ENCODE peak calls at places on chromosomes 16 and 17, in six cellular contexts. X is colonic mucosa, G is GM23338, V is BE2C, I is kidney epithelial cell, U is Caco-2. R is an unnamed sample.

GRCh38 chr17:49469831-49470568 is 25.1 kb upstream of the NGFR start:
- DNase-seq in I (no peak), V (peak; percentile 25), G (peak; percentile 88), U (no peak), X (peak; percentile 20), R (peak; percentile 74)

GRCh38 chr17:7323731-7324437 is 5.3 kb downstream of the NEURL4 start:
- DNase-seq in X (peak; percentile 53), I (no peak), V (peak; percentile 61), G (peak; percentile 86), U (no peak), R (peak; percentile 86)

GRCh38 chr16:27427538-27427937 is 25.6 kb downstream of the IL21R start:
- DNase-seq in I (no peak), X (peak; percentile 7), U (no peak), V (no peak), G (no peak), R (no peak)

GRCh38 chr17:58252141-58252540 is 13.8 kb downstream of the LPO start:
- DNase-seq in V (no peak), G (no peak), X (no peak), U (no peak), I (no peak), R (no peak)

GRCh38 chr16:12094537-12095265 is 118.2 kb downstream of the SNX29 start:
- DNase-seq in X (no peak), G (no peak), U (no peak), I (no peak), V (no peak), R (no peak)

GRCh38 chr17:17090642-17091103 is 48.4 kb downstream of the MPRIP start:
- DNase-seq in X (peak; percentile 86), V (no peak), I (no peak), G (no peak), U (no peak), R (peak; percentile 6)

GRCh38 chr16:57622361-57623250 is 5.8 kb upstream of the ADGRG1 start:
- DNase-seq in U (no peak), X (no peak), G (no peak), I (no peak), V (no peak), R (peak; percentile 11)

GRCh38 chr16:4404247-4404966 is 12.0 kb downstream of the CORO7 start:
- DNase-seq in X (peak; percentile 36), G (peak; percentile 96), I (no peak), V (peak; percentile 87), U (peak; percentile 56), R (peak; percentile 85)

GRCh38 chr17:28549274-28550132 is 2.9 kb downstream of the UNC119 start:
- DNase-seq in V (no peak), X (no peak), G (no peak), U (no peak), I (no peak), R (no peak)

GRCh38 chr16:88511911-88512310 is 58.3 kb upstream of the ZC3H18 start:
- DNase-seq in I (no peak), X (no peak), V (no peak), G (no peak), U (no peak), R (no peak)

GRCh38 chr17:77373298-77374169 is 232.8 kb downstream of the SEC14L1 start:
- DNase-seq in V (peak; percentile 50), I (no peak), X (no peak), G (peak; percentile 71), U (no peak), R (peak; percentile 46)

GRCh38 chr17:74930535-74931036 is 5.1 kb upstream of the OTOP3 start:
- DNase-seq in G (no peak), I (no peak), X (no peak), V (no peak), U (no peak), R (no peak)

GRCh38 chr16:49068224-49068623 is 213.4 kb downstream of the CBLN1 start:
- DNase-seq in X (no peak), G (no peak), I (no peak), U (no peak), V (no peak), R (no peak)

GRCh38 chr16:50467943-50468748 is 80.0 kb upstream of the NKD1 start:
- DNase-seq in X (no peak), G (peak; percentile 75), I (no peak), V (peak; percentile 69), U (peak; percentile 93), R (peak; percentile 71)

GRCh38 chr17:74305865-74306654 is 20.0 kb upstream of the KIF19 start:
- DNase-seq in I (no peak), U (no peak), V (no peak), G (peak; percentile 60), X (no peak), R (no peak)

GRCh38 chr16:30570621-30571443 is 682 bp downstream of the ZNF688 start:
- DNase-seq in U (no peak), G (peak; percentile 58), V (peak; percentile 37), I (no peak), X (no peak), R (peak; percentile 44)

GRCh38 chr17:7238418-7239090 is 703 bp downstream of the PHF23 start:
- DNase-seq in G (no peak), I (no peak), V (no peak), U (no peak), X (no peak), R (no peak)

GRCh38 chr17:13204607-13205237 is 186.9 kb upstream of the ELAC2 start:
- DNase-seq in I (no peak), U (peak; percentile 27), V (no peak), X (peak; percentile 50), G (no peak), R (no peak)

GRCh38 chr17:49193513-49194296 is 16.7 kb downstream of the GNGT2 start:
- DNase-seq in X (peak; percentile 74), I (peak; percentile 98), U (peak; percentile 79), V (peak; percentile 49), G (peak; percentile 82), R (no peak)

GRCh38 chr17:68437979-68438877 is 19.1 kb downstream of the WIPI1 start:
- DNase-seq in X (peak; percentile 68), G (peak; percentile 35), I (no peak), U (no peak), V (no peak), R (no peak)

GRCh38 chr17:81309140-81309858 is 14.2 kb upstream of the SLC38A10 start:
- DNase-seq in X (peak; percentile 97), U (peak; percentile 96), G (peak; percentile 83), I (no peak), V (peak; percentile 66), R (peak; percentile 61)

GRCh38 chr17:5854871-5855554 is 215.2 kb upstream of the WSCD1 start:
- DNase-seq in U (no peak), I (no peak), V (no peak), X (no peak), G (no peak), R (no peak)

GRCh38 chr16:71854369-71854948 is 8.7 kb downstream of the ATXN1L start:
- DNase-seq in I (no peak), V (no peak), U (no peak), G (no peak), X (no peak), R (no peak)

GRCh38 chr17:64190468-64190867 is 60.5 kb upstream of the ERN1 start:
- DNase-seq in G (no peak), I (no peak), V (peak; percentile 55), U (no peak), X (no peak), R (peak; percentile 21)

GRCh38 chr17:66791337-66791736 is 43.6 kb upstream of the CACNG5 start:
- DNase-seq in I (no peak), G (no peak), V (no peak), X (no peak), U (no peak), R (no peak)

GRCh38 chr16:30122621-30123160 is 329 bp downstream of the MAPK3 start:
- DNase-seq in I (no peak), X (peak; percentile 47), V (no peak), G (peak; percentile 67), U (peak; percentile 48), R (no peak)

GRCh38 chr17:50905460-50905803 is 39.3 kb upstream of the TOB1 start:
- DNase-seq in U (peak; percentile 95), I (no peak), V (peak; percentile 88), G (peak; percentile 51), X (no peak), R (peak; percentile 30)

GRCh38 chr17:50906443-50906842 is 40.3 kb upstream of the TOB1 start:
- DNase-seq in V (no peak), U (no peak), I (no peak), X (no peak), G (no peak), R (no peak)

GRCh38 chr17:50903604-50904521 is 37.7 kb upstream of the TOB1 start:
- DNase-seq in I (no peak), V (peak; percentile 53), G (no peak), U (no peak), X (no peak), R (no peak)

GRCh38 chr17:50902768-50903353 is 36.7 kb upstream of the TOB1 start:
- DNase-seq in V (no peak), I (no peak), X (no peak), U (no peak), G (no peak), R (no peak)

GRCh38 chr17:50904522-50905459 is 38.6 kb upstream of the TOB1 start:
- DNase-seq in U (peak; percentile 86), V (peak; percentile 97), X (peak; percentile 67), G (no peak), I (no peak), R (no peak)
- TF ChIP-seq CTCF in U (peak; percentile 26), V (no peak), X (no peak), G (no peak), I (no peak), R (no peak)

DNA sequence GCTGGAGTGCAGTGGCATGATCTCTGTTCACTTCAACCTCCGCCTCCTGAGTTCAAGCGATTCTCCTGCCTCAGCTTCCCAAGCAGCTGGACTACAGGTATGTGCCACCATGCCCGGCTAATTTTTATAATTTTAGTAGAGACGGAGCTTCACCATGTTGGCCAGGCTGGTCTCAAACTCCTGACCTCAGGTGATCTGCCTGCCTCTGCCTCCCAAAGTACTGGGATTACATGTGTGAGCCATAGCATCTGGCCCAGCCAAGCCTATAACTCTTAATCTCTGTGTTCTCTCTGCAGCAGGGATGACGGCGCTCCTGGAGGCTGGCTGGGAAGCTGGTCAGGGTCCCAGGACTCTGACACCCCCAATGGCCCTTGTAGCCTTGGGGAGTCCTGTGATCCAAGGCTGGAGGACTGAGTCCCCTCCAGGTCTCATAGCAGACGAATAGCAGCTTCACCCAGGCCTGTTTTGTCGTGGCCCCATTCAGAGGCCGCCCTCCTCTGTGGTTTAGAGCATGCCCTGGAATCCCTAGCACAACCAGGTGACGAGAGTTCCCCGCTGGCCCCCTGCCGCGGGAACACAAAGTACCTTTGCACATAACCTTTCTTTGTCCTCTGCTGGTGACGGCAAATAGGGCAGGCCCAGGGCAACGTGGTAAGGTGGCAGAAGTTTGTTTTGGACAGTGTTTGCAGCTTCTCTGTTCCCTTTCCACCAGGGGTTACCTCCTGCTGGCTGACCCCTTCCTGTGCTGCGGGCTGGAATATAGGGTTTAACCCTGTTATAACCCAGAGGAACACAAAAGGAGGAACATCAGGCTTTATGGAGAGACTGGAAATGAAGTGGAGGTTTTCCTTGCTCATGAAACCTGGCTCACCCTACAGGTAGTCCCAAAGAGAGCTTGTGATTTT is 43.0 kb upstream of the TOB1 start:
- DNase-seq in I (no peak), G (peak; percentile 76), U (peak; percentile 84), V (no peak), X (no peak), R (no peak)
- TF ChIP-seq CTCF in I (no peak), G (no peak), U (peak; percentile 70), V (no peak), X (no peak), R (no peak)

GRCh38 chr16:21599158-21599993 is at the start of gene METTL9:
- DNase-seq in I (peak; percentile 55), X (peak; percentile 95), U (peak; percentile 93), G (peak; percentile 98), V (peak; percentile 97), R (peak; percentile 97)
- TF ChIP-seq CTCF in I (no peak), X (no peak), U (peak; percentile 23), G (no peak), V (no peak), R (no peak)

GRCh38 chr17:41739661-41740352 is 5.4 kb upstream of the HAP1 start:
- DNase-seq in G (no peak), V (no peak), U (no peak), X (no peak), I (peak; percentile 50), R (no peak)
- TF ChIP-seq CTCF in G (no peak), V (no peak), U (no peak), X (no peak), I (no peak), R (no peak)

R was measured in glutamatergic neuron.